ENCODE peak calls at places on chromosome 15, in eight cellular contexts. F is Caki2, D is adrenal gland, N is PC-9, J is T-helper 17 cell, G is HT-29, B is HL-60, Y is ovary. L is an unnamed sample.
A peak's percentile ranks its signal among the peaks of the same experiment; 100 is the strongest.

GRCh38 chr15:90362936-90363212 is 10.8 kb downstream of the ZNF774 start:
- DNase-seq in F (peak; percentile 69), B (no peak), J (no peak), G (no peak), Y (no peak), D (peak; percentile 49), N (peak; percentile 21), L (no peak)

GRCh38 chr15:20646529-20647142 is 105.0 kb upstream of the GOLGA6L6 start:
- DNase-seq in J (no peak), N (peak; percentile 21), F (no peak), B (no peak), Y (no peak), G (peak; percentile 62), D (no peak), L (no peak)

GRCh38 chr15:93121994-93122910 is 33.2 kb upstream of the RGMA start:
- DNase-seq in N (no peak), B (no peak), Y (no peak), F (no peak), J (no peak), D (no peak), G (no peak), L (no peak)

GRCh38 chr15:52649686-52650085 is 29.5 kb downstream of the ATOSA start:
- DNase-seq in Y (no peak), G (no peak), J (no peak), B (no peak), D (no peak), N (no peak), F (no peak), L (no peak)

GRCh38 chr15:55552926-55553325 is 35.2 kb downstream of the PYGO1 start:
- DNase-seq in D (no peak), N (no peak), F (no peak), J (no peak), G (no peak), B (no peak), Y (no peak), L (no peak)

GRCh38 chr15:83809345-83809744 is 155.4 kb downstream of the ADAMTSL3 start:
- DNase-seq in F (no peak), J (no peak), G (no peak), Y (no peak), D (no peak), N (no peak), B (no peak), L (no peak)

GRCh38 chr15:48925714-48926223 is 38.0 kb downstream of the SHC4 start:
- DNase-seq in F (peak; percentile 86), D (no peak), Y (no peak), B (no peak), N (peak; percentile 25), G (no peak), J (no peak), L (peak; percentile 66)

GRCh38 chr15:40092416-40093223 is 16.1 kb downstream of the BMF start:
- DNase-seq in F (peak; percentile 78), J (no peak), N (no peak), B (no peak), G (peak; percentile 63), Y (peak; percentile 87), D (peak; percentile 68), L (no peak)

GRCh38 chr15:29039466-29040366 is 153.9 kb downstream of the APBA2 start:
- DNase-seq in Y (no peak), J (no peak), G (no peak), D (no peak), B (no peak), N (no peak), F (no peak), L (no peak)

GRCh38 chr15:91348812-91349500 is 248.9 kb downstream of the SV2B start:
- DNase-seq in G (no peak), B (peak; percentile 77), Y (no peak), D (no peak), J (no peak), N (no peak), F (no peak), L (no peak)

GRCh38 chr15:90412356-90413194 is 24.5 kb downstream of the IQGAP1 start:
- DNase-seq in B (peak; percentile 82), N (peak; percentile 67), J (no peak), F (no peak), G (peak; percentile 91), D (no peak), Y (no peak), L (peak; percentile 70)

GRCh38 chr15:72342385-72342784 is 22.4 kb upstream of the CELF6 start:
- DNase-seq in N (no peak), D (no peak), B (peak; percentile 59), Y (no peak), G (peak; percentile 37), J (no peak), F (no peak), L (no peak)

GRCh38 chr15:62390793-62391543 is 225.9 kb upstream of the C2CD4B start:
- DNase-seq in D (peak; percentile 43), J (no peak), N (peak; percentile 34), G (peak; percentile 59), Y (peak; percentile 64), B (peak; percentile 46), F (peak; percentile 52), L (no peak)

GRCh38 chr15:27767918-27768640 is 331.0 kb downstream of the OCA2 start:
- DNase-seq in D (no peak), Y (no peak), J (no peak), N (no peak), F (no peak), B (no peak), G (no peak), L (no peak)

GRCh38 chr15:51613988-51614387 is 8.6 kb downstream of the DMXL2 start:
- DNase-seq in N (no peak), B (no peak), D (no peak), F (no peak), Y (no peak), J (no peak), G (no peak), L (no peak)

GRCh38 chr15:69540622-69541021 is 88.0 kb downstream of the RPLP1 start:
- DNase-seq in J (no peak), B (no peak), D (no peak), F (no peak), G (no peak), N (no peak), Y (no peak), L (no peak)

GRCh38 chr15:22979069-22979698 is 984 bp downstream of the CYFIP1 start:
- DNase-seq in B (peak; percentile 60), D (peak; percentile 48), F (peak; percentile 60), Y (peak; percentile 57), J (no peak), G (peak; percentile 74), N (peak; percentile 56), L (no peak)

GRCh38 chr15:31328999-31329639 is 2.5 kb downstream of the KLF13 start:
- DNase-seq in J (no peak), F (no peak), G (no peak), Y (peak; percentile 59), N (no peak), D (peak; percentile 51), B (no peak), L (no peak)

GRCh38 chr15:31387483-31388118 is 61.0 kb downstream of the KLF13 start:
- DNase-seq in D (peak; percentile 44), J (no peak), G (no peak), Y (peak; percentile 43), B (no peak), F (no peak), N (no peak), L (no peak)

L was measured in keratinocyte.